ENCODE peak calls at places on chromosome 20, in eight cellular contexts. One of them, this sample, is unnamed.

GRCh38 chr20:57653910-57654309 is 33.7 kb upstream of the ZBP1 start:
- DNase-seq in heart left ventricle: peak
- DNase-seq in IMR-90: no peak
- DNase-seq in lower leg skin: no peak
- DNase-seq in tibial nerve: no peak
- DNase-seq in stomach: no peak
- DNase-seq in NB4: no peak
- DNase-seq in breast epithelium: no peak
- DNase-seq in this sample: peak

GRCh38 chr20:36092424-36093024 is 62.0 kb upstream of the EPB41L1 start:
- DNase-seq in heart left ventricle: no peak
- DNase-seq in IMR-90: no peak
- DNase-seq in lower leg skin: no peak
- DNase-seq in tibial nerve: no peak
- DNase-seq in stomach: peak
- DNase-seq in NB4: peak
- DNase-seq in breast epithelium: no peak
- DNase-seq in this sample: no peak

GRCh38 chr20:1846341-1846740 is 48.9 kb upstream of the SIRPA start:
- DNase-seq in heart left ventricle: no peak
- DNase-seq in IMR-90: no peak
- DNase-seq in lower leg skin: no peak
- DNase-seq in tibial nerve: no peak
- DNase-seq in stomach: no peak
- DNase-seq in NB4: no peak
- DNase-seq in breast epithelium: no peak
- DNase-seq in this sample: no peak

GRCh38 chr20:50073500-50073899 is 39.5 kb downstream of the UBE2V1 start:
- DNase-seq in heart left ventricle: peak
- DNase-seq in IMR-90: no peak
- DNase-seq in lower leg skin: no peak
- DNase-seq in tibial nerve: no peak
- DNase-seq in stomach: no peak
- DNase-seq in NB4: no peak
- DNase-seq in breast epithelium: peak
- DNase-seq in this sample: no peak

GRCh38 chr20:1127840-1128239 is 9.4 kb downstream of the PSMF1 start:
- DNase-seq in heart left ventricle: no peak
- DNase-seq in IMR-90: no peak
- DNase-seq in lower leg skin: no peak
- DNase-seq in tibial nerve: no peak
- DNase-seq in stomach: no peak
- DNase-seq in NB4: no peak
- DNase-seq in breast epithelium: no peak
- DNase-seq in this sample: no peak

GRCh38 chr20:40717343-40717865 is 28.4 kb upstream of the MAFB start:
- DNase-seq in heart left ventricle: no peak
- DNase-seq in IMR-90: no peak
- DNase-seq in lower leg skin: no peak
- DNase-seq in tibial nerve: no peak
- DNase-seq in stomach: no peak
- DNase-seq in NB4: no peak
- DNase-seq in breast epithelium: no peak
- DNase-seq in this sample: no peak

GRCh38 chr20:36527331-36528125 is 13.8 kb upstream of the MYL9 start:
- DNase-seq in heart left ventricle: no peak
- DNase-seq in IMR-90: no peak
- DNase-seq in lower leg skin: no peak
- DNase-seq in tibial nerve: no peak
- DNase-seq in stomach: no peak
- DNase-seq in NB4: no peak
- DNase-seq in breast epithelium: no peak
- DNase-seq in this sample: no peak

GRCh38 chr20:52490715-52491430 is 299.3 kb upstream of the ZFP64 start:
- DNase-seq in heart left ventricle: no peak
- DNase-seq in IMR-90: peak
- DNase-seq in lower leg skin: no peak
- DNase-seq in tibial nerve: no peak
- DNase-seq in stomach: no peak
- DNase-seq in NB4: no peak
- DNase-seq in breast epithelium: no peak
- DNase-seq in this sample: no peak

GRCh38 chr20:56788041-56788670 is 159.1 kb downstream of the TFAP2C start:
- DNase-seq in heart left ventricle: no peak
- DNase-seq in IMR-90: peak
- DNase-seq in lower leg skin: peak
- DNase-seq in tibial nerve: no peak
- DNase-seq in stomach: no peak
- DNase-seq in NB4: peak
- DNase-seq in breast epithelium: no peak
- DNase-seq in this sample: no peak

GRCh38 chr20:21102691-21103311 is 3.4 kb downstream of the LINC00237 start:
- DNase-seq in heart left ventricle: peak
- DNase-seq in IMR-90: peak
- DNase-seq in lower leg skin: peak
- DNase-seq in tibial nerve: no peak
- DNase-seq in stomach: peak
- DNase-seq in NB4: peak
- DNase-seq in breast epithelium: no peak
- DNase-seq in this sample: no peak

GRCh38 chr20:3902446-3902845 is 13.3 kb downstream of the PANK2 start:
- DNase-seq in heart left ventricle: no peak
- DNase-seq in IMR-90: no peak
- DNase-seq in lower leg skin: no peak
- DNase-seq in tibial nerve: no peak
- DNase-seq in stomach: no peak
- DNase-seq in NB4: no peak
- DNase-seq in breast epithelium: no peak
- DNase-seq in this sample: no peak

GRCh38 chr20:53602661-53603060 is 9.0 kb upstream of the ZNF217 start:
- DNase-seq in heart left ventricle: no peak
- DNase-seq in IMR-90: no peak
- DNase-seq in lower leg skin: no peak
- DNase-seq in tibial nerve: no peak
- DNase-seq in stomach: no peak
- DNase-seq in NB4: no peak
- DNase-seq in breast epithelium: no peak
- DNase-seq in this sample: no peak

GRCh38 chr20:43959079-43959919 is 44.6 kb downstream of the TOX2 start:
- DNase-seq in heart left ventricle: no peak
- DNase-seq in IMR-90: no peak
- DNase-seq in lower leg skin: no peak
- DNase-seq in tibial nerve: no peak
- DNase-seq in stomach: no peak
- DNase-seq in NB4: peak
- DNase-seq in breast epithelium: no peak
- DNase-seq in this sample: no peak

GRCh38 chr20:57211949-57212889 is 54.2 kb downstream of the BMP7 start:
- DNase-seq in heart left ventricle: peak
- DNase-seq in IMR-90: peak
- DNase-seq in lower leg skin: peak
- DNase-seq in tibial nerve: peak
- DNase-seq in stomach: peak
- DNase-seq in NB4: no peak
- DNase-seq in breast epithelium: peak
- DNase-seq in this sample: no peak

GRCh38 chr20:17298169-17298568 is 71.3 kb downstream of the PCSK2 start:
- DNase-seq in heart left ventricle: no peak
- DNase-seq in IMR-90: no peak
- DNase-seq in lower leg skin: no peak
- DNase-seq in tibial nerve: no peak
- DNase-seq in stomach: no peak
- DNase-seq in NB4: no peak
- DNase-seq in breast epithelium: no peak
- DNase-seq in this sample: no peak

GRCh38 chr20:11917663-11918062 is at the start of gene BTBD3:
- DNase-seq in heart left ventricle: peak
- DNase-seq in IMR-90: peak
- DNase-seq in lower leg skin: peak
- DNase-seq in tibial nerve: no peak
- DNase-seq in stomach: peak
- DNase-seq in NB4: no peak
- DNase-seq in breast epithelium: no peak
- DNase-seq in this sample: no peak

GRCh38 chr20:11920083-11920482 is 2.4 kb downstream of the BTBD3 start:
- DNase-seq in heart left ventricle: no peak
- DNase-seq in IMR-90: no peak
- DNase-seq in lower leg skin: no peak
- DNase-seq in tibial nerve: no peak
- DNase-seq in stomach: no peak
- DNase-seq in NB4: no peak
- DNase-seq in breast epithelium: no peak
- DNase-seq in this sample: no peak

GRCh38 chr20:11919046-11919445 is 1.4 kb downstream of the BTBD3 start:
- DNase-seq in heart left ventricle: peak
- DNase-seq in IMR-90: peak
- DNase-seq in lower leg skin: no peak
- DNase-seq in tibial nerve: no peak
- DNase-seq in stomach: peak
- DNase-seq in NB4: no peak
- DNase-seq in breast epithelium: no peak
- DNase-seq in this sample: no peak

GRCh38 chr20:11919571-11919970 is 1.9 kb downstream of the BTBD3 start:
- DNase-seq in heart left ventricle: no peak
- DNase-seq in IMR-90: no peak
- DNase-seq in lower leg skin: no peak
- DNase-seq in tibial nerve: no peak
- DNase-seq in stomach: no peak
- DNase-seq in NB4: no peak
- DNase-seq in breast epithelium: no peak
- DNase-seq in this sample: no peak

GRCh38 chr20:11918280-11918952 is 723 bp downstream of the BTBD3 start:
- DNase-seq in heart left ventricle: no peak
- DNase-seq in IMR-90: no peak
- DNase-seq in lower leg skin: no peak
- DNase-seq in tibial nerve: no peak
- DNase-seq in stomach: no peak
- DNase-seq in NB4: no peak
- DNase-seq in breast epithelium: no peak
- DNase-seq in this sample: no peak
- TF ChIP-seq POLR2A in heart left ventricle: no peak
- TF ChIP-seq POLR2A in IMR-90: no peak
- TF ChIP-seq POLR2A in lower leg skin: no peak
- TF ChIP-seq POLR2A in tibial nerve: no peak
- TF ChIP-seq POLR2A in stomach: no peak
- TF ChIP-seq POLR2A in NB4: no peak
- TF ChIP-seq POLR2A in breast epithelium: no peak
- TF ChIP-seq POLR2A in this sample: no peak

DNA sequence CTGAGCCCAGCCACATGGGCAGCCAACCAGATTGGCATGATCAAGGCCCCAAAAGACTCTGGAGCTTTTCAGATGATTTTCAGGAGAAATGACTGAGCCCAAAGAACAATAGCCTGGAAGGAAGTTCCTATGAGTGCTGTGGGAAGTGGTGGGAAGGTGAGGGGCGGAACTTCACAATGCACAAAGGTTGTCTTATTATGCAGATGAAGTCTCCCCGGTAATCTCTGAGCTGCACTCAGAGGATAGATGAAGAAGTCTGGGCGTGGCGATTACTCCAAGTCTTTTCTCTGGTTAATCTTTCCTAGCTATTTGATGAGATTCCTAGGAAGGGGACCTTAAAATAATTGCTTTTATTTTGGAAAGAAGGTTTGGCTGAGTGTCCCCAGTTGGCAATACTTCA is 36.9 kb downstream of the LBP start:
- DNase-seq in heart left ventricle: no peak
- DNase-seq in IMR-90: no peak
- DNase-seq in lower leg skin: no peak
- DNase-seq in tibial nerve: no peak
- DNase-seq in stomach: no peak
- DNase-seq in NB4: no peak
- DNase-seq in breast epithelium: no peak
- DNase-seq in this sample: no peak
- TF ChIP-seq POLR2A in heart left ventricle: no peak
- TF ChIP-seq POLR2A in IMR-90: no peak
- TF ChIP-seq POLR2A in lower leg skin: no peak
- TF ChIP-seq POLR2A in tibial nerve: no peak
- TF ChIP-seq POLR2A in stomach: no peak
- TF ChIP-seq POLR2A in NB4: no peak
- TF ChIP-seq POLR2A in breast epithelium: no peak
- TF ChIP-seq POLR2A in this sample: no peak

DNA sequence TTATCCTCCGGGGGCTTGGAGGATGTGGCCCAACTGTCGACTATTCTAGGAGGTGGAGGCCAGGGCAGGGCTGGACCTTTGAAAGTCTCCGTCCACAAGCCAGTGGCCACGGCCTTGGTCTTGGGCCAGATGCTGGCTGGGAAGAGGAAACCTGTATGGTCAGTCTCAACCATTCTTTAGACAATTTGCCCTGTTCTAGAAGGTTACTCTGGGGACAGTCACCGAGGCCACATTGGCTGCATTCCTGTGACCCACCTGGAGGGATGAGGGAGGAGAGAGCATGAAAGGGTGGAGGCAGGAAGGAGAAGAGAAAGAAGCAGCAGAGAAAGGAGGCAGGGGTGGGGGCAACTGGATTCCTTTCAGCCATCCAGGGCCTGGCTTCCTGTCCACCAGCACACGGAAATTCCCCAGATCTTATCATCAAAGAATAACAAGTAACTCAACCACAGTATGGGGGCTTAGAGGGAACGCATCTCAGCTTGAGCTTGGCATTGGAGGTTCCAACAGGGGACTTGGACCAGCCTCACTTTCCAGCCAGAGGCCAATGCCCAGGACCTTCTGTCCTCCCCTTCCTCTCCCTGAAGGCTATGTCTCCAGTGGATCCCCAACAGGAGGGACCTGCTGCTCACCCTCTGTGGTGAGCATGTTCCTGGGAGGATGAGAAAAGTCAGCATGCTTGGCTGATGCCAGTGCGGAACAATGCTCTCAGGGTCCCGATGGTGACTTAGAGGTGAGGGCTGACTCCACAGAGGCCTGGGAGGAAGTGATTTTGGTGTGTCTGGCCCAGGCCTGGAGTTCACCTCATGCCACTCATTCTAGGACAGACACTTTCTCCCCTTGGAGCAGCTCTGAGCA is 30.4 kb downstream of the TGM2 start:
- DNase-seq in heart left ventricle: peak
- DNase-seq in IMR-90: peak
- DNase-seq in lower leg skin: no peak
- DNase-seq in tibial nerve: no peak
- DNase-seq in stomach: no peak
- DNase-seq in NB4: peak
- DNase-seq in breast epithelium: no peak
- DNase-seq in this sample: no peak
- TF ChIP-seq POLR2A in heart left ventricle: no peak
- TF ChIP-seq POLR2A in IMR-90: no peak
- TF ChIP-seq POLR2A in lower leg skin: no peak
- TF ChIP-seq POLR2A in tibial nerve: no peak
- TF ChIP-seq POLR2A in stomach: no peak
- TF ChIP-seq POLR2A in NB4: no peak
- TF ChIP-seq POLR2A in breast epithelium: no peak
- TF ChIP-seq POLR2A in this sample: no peak

DNA sequence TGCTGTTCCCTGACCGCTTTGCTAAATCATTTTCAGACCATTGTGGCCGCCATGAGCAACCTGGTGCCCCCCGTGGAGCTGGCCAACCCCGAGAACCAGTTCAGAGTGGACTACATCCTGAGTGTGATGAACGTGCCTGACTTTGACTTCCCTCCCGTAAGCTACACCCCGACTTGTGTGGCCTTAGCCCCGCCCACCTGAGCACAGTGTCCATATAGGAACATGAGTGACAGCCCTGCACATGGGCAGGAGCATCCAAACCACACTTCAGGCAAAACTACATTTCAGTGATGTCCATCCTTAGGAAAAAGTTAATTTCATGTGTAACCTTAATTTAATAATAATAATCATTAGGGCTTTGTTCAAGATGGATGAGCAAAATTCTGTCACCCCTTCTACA is 51.1 kb downstream of the GNAS start:
- DNase-seq in heart left ventricle: peak
- DNase-seq in IMR-90: no peak
- DNase-seq in lower leg skin: no peak
- DNase-seq in tibial nerve: no peak
- DNase-seq in stomach: no peak
- DNase-seq in NB4: no peak
- DNase-seq in breast epithelium: no peak
- DNase-seq in this sample: no peak
- TF ChIP-seq POLR2A in heart left ventricle: no peak
- TF ChIP-seq POLR2A in IMR-90: no peak
- TF ChIP-seq POLR2A in lower leg skin: no peak
- TF ChIP-seq POLR2A in tibial nerve: no peak
- TF ChIP-seq POLR2A in stomach: no peak
- TF ChIP-seq POLR2A in NB4: no peak
- TF ChIP-seq POLR2A in breast epithelium: no peak
- TF ChIP-seq POLR2A in this sample: no peak

This sample was measured in GM12892.